ENCODE peak calls at places on chromosomes 6 and 20, in four cellular contexts. One of them, this sample, is unnamed.

GRCh38 chr6:26575494-26575939 is 21.2 kb upstream of the ABT1 start:
- ATAC-seq in right lobe of liver: no peak
- ATAC-seq in GM12878: no peak
- ATAC-seq in upper lobe of left lung: no peak
- ATAC-seq in this sample: no peak

GRCh38 chr6:140537834-140538680 is 1163.6 kb upstream of the CITED2 start:
- ATAC-seq in right lobe of liver: peak; percentile 31
- ATAC-seq in upper lobe of left lung: peak; percentile 61
- ATAC-seq in GM12878: peak; percentile 63
- ATAC-seq in this sample: peak; percentile 87

GRCh38 chr6:116396451-116396850 is 25.7 kb downstream of the DSE start:
- ATAC-seq in upper lobe of left lung: no peak
- ATAC-seq in GM12878: no peak
- ATAC-seq in right lobe of liver: no peak
- ATAC-seq in this sample: no peak

GRCh38 chr6:80637312-80637711 is 530.8 kb downstream of the BCKDHB start:
- ATAC-seq in GM12878: no peak
- ATAC-seq in right lobe of liver: no peak
- ATAC-seq in upper lobe of left lung: no peak
- ATAC-seq in this sample: no peak

GRCh38 chr6:78020586-78020985 is 367.7 kb downstream of the MEI4 start:
- ATAC-seq in right lobe of liver: no peak
- ATAC-seq in upper lobe of left lung: no peak
- ATAC-seq in GM12878: no peak
- ATAC-seq in this sample: no peak

GRCh38 chr6:136487746-136488145 is 62.5 kb downstream of the MAP7 start:
- ATAC-seq in upper lobe of left lung: no peak
- ATAC-seq in GM12878: no peak
- ATAC-seq in right lobe of liver: no peak
- ATAC-seq in this sample: no peak

GRCh38 chr6:165805604-165806003 is 142.6 kb upstream of the PDE10A start:
- ATAC-seq in right lobe of liver: no peak
- ATAC-seq in upper lobe of left lung: no peak
- ATAC-seq in GM12878: no peak
- ATAC-seq in this sample: no peak

GRCh38 chr20:53664121-53664520 is 70.5 kb upstream of the ZNF217 start:
- ATAC-seq in right lobe of liver: no peak
- ATAC-seq in GM12878: no peak
- ATAC-seq in upper lobe of left lung: no peak
- ATAC-seq in this sample: no peak

GRCh38 chr6:127608554-127609270 is 31.7 kb downstream of the C6orf58 start:
- ATAC-seq in upper lobe of left lung: no peak
- ATAC-seq in right lobe of liver: no peak
- ATAC-seq in GM12878: no peak
- ATAC-seq in this sample: no peak

GRCh38 chr6:917296-917695 is 224.4 kb upstream of the EXOC2 start:
- ATAC-seq in right lobe of liver: peak; percentile 56
- ATAC-seq in GM12878: no peak
- ATAC-seq in upper lobe of left lung: no peak
- ATAC-seq in this sample: no peak
- H3K27me3 ChIP-seq in right lobe of liver: no peaks in the 10 kb centered on the region
- H3K27me3 ChIP-seq in GM12878: no peaks in the 10 kb centered on the region
- H3K27me3 ChIP-seq in upper lobe of left lung: no peaks in the 10 kb centered on the region
- H3K27me3 ChIP-seq in this sample: no peaks in the 10 kb centered on the region

GRCh38 chr20:62309198-62309944 is 6.6 kb downstream of the ADRM1 start:
- ATAC-seq in upper lobe of left lung: no peak
- ATAC-seq in right lobe of liver: no peak
- ATAC-seq in GM12878: no peak
- ATAC-seq in this sample: no peak
- TF ChIP-seq POLR2A in upper lobe of left lung: no peak
- TF ChIP-seq POLR2A in right lobe of liver: no peak
- TF ChIP-seq POLR2A in GM12878: peak; percentile 54
- TF ChIP-seq POLR2A in this sample: no peak

DNA sequence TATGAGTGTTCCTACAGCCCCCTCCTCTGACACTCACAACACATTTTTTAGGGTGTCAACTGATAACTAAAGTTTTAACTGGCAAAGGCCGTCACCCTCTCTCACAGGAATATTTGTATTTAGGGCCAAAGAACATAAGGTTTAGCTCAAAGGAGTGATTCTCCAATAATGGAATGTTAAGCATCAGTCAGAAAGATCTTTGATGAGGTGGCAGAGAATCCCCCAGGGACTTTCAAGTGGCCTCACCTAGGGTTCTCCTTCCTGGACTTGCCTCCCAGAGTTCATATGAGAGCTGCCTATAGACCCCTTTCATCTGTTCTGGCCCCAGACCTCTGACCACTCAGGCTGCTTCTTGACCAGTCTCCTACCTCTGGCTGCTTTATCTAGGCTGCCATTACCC is 7.4 kb upstream of the SCUBE3 start:
- ATAC-seq in right lobe of liver: no peak
- ATAC-seq in upper lobe of left lung: no peak
- ATAC-seq in GM12878: no peak
- ATAC-seq in this sample: no peak
- H3K27me3 ChIP-seq in right lobe of liver: no peaks in the 10 kb centered on the region
- H3K27me3 ChIP-seq in upper lobe of left lung: no peaks in the 10 kb centered on the region
- H3K27me3 ChIP-seq in GM12878: no peaks in the 10 kb centered on the region
- H3K27me3 ChIP-seq in this sample: peaks cover 24% of the 10 kb centered on the region

GRCh38 chr20:49106332-49106731 is 60.2 kb downstream of the CSE1L start:
- ATAC-seq in upper lobe of left lung: no peak
- ATAC-seq in GM12878: no peak
- ATAC-seq in right lobe of liver: no peak
- ATAC-seq in this sample: no peak
- TF ChIP-seq POLR2A in upper lobe of left lung: no peak
- TF ChIP-seq POLR2A in GM12878: no peak
- TF ChIP-seq POLR2A in right lobe of liver: no peak
- TF ChIP-seq POLR2A in this sample: no peak

DNA sequence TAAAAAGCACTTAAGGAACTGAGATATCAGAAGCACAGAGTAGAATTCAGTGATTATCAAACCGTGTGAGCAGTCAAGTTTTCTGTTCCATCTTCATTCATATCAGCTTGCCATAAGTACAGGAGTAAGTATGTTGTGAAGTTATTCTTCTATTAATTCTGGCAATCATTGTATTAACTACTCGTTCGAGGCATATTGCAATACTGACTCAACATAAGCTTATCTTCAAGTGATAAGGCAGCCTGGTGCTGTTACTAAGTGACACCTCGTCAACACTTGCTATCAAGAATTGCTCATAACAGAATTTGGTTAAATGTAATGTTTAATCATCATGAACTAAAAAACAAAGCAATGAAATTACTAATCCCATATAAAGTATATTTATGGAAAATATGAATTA is 75.7 kb upstream of the SNX9 start:
- ATAC-seq in upper lobe of left lung: no peak
- ATAC-seq in GM12878: no peak
- ATAC-seq in right lobe of liver: no peak
- ATAC-seq in this sample: no peak
- H3K27me3 ChIP-seq in upper lobe of left lung: no peaks in the 10 kb centered on the region
- H3K27me3 ChIP-seq in GM12878: no peaks in the 10 kb centered on the region
- H3K27me3 ChIP-seq in right lobe of liver: no peaks in the 10 kb centered on the region
- H3K27me3 ChIP-seq in this sample: no peaks in the 10 kb centered on the region